ENCODE peak calls at places on chromosomes 13 and 19, in six cellular contexts. One of them, this sample, is unnamed.

GRCh38 chr13:20566424-20566916 is 487 bp upstream of the IFT88 start:
- DNase-seq in left ventricle myocardium inferior: no peak
- DNase-seq in CD8-positive, alpha-beta T cell: no peak
- DNase-seq in neural progenitor cell: no peak
- DNase-seq in dorsolateral prefrontal cortex: peak; percentile 48
- DNase-seq in cardiac muscle cell: no peak
- DNase-seq in this sample: no peak

GRCh38 chr13:73228546-73228945 is 169.7 kb downstream of the KLF5 start:
- DNase-seq in neural progenitor cell: no peak
- DNase-seq in cardiac muscle cell: no peak
- DNase-seq in left ventricle myocardium inferior: no peak
- DNase-seq in dorsolateral prefrontal cortex: no peak
- DNase-seq in CD8-positive, alpha-beta T cell: no peak
- DNase-seq in this sample: no peak

GRCh38 chr13:55013051-55013450 is 1984.4 kb downstream of the OLFM4 start:
- DNase-seq in left ventricle myocardium inferior: no peak
- DNase-seq in neural progenitor cell: peak; percentile 20
- DNase-seq in dorsolateral prefrontal cortex: no peak
- DNase-seq in CD8-positive, alpha-beta T cell: no peak
- DNase-seq in cardiac muscle cell: no peak
- DNase-seq in this sample: no peak

GRCh38 chr19:1104452-1105216 is 840 bp downstream of the GPX4 start:
- DNase-seq in neural progenitor cell: peak; percentile 92
- DNase-seq in left ventricle myocardium inferior: peak; percentile 80
- DNase-seq in cardiac muscle cell: peak; percentile 90
- DNase-seq in dorsolateral prefrontal cortex: peak; percentile 80
- DNase-seq in CD8-positive, alpha-beta T cell: peak; percentile 73
- DNase-seq in this sample: peak; percentile 88

GRCh38 chr19:2167896-2168618 is 4.3 kb downstream of the DOT1L start:
- DNase-seq in CD8-positive, alpha-beta T cell: no peak
- DNase-seq in cardiac muscle cell: peak; percentile 61
- DNase-seq in dorsolateral prefrontal cortex: no peak
- DNase-seq in neural progenitor cell: no peak
- DNase-seq in left ventricle myocardium inferior: peak; percentile 81
- DNase-seq in this sample: peak; percentile 73

GRCh38 chr19:46603195-46603637 is 2.1 kb downstream of the CALM3 start:
- DNase-seq in CD8-positive, alpha-beta T cell: no peak
- DNase-seq in dorsolateral prefrontal cortex: no peak
- DNase-seq in left ventricle myocardium inferior: no peak
- DNase-seq in cardiac muscle cell: no peak
- DNase-seq in neural progenitor cell: no peak
- DNase-seq in this sample: peak; percentile 42

GRCh38 chr19:5665781-5666513 is 14.4 kb downstream of the MICOS13 start:
- DNase-seq in dorsolateral prefrontal cortex: no peak
- DNase-seq in CD8-positive, alpha-beta T cell: no peak
- DNase-seq in cardiac muscle cell: no peak
- DNase-seq in neural progenitor cell: no peak
- DNase-seq in left ventricle myocardium inferior: no peak
- DNase-seq in this sample: no peak

GRCh38 chr13:113874579-113875428 is 10.9 kb upstream of the GAS6 start:
- DNase-seq in left ventricle myocardium inferior: no peak
- DNase-seq in CD8-positive, alpha-beta T cell: no peak
- DNase-seq in dorsolateral prefrontal cortex: no peak
- DNase-seq in neural progenitor cell: no peak
- DNase-seq in cardiac muscle cell: no peak
- DNase-seq in this sample: no peak

GRCh38 chr19:29845576-29846176 is 33.9 kb downstream of the CCNE1 start:
- DNase-seq in neural progenitor cell: peak; percentile 38
- DNase-seq in CD8-positive, alpha-beta T cell: peak; percentile 29
- DNase-seq in left ventricle myocardium inferior: no peak
- DNase-seq in dorsolateral prefrontal cortex: peak; percentile 36
- DNase-seq in cardiac muscle cell: peak; percentile 53
- DNase-seq in this sample: no peak

GRCh38 chr19:11254662-11255061 is 7.7 kb downstream of the DOCK6 start:
- DNase-seq in dorsolateral prefrontal cortex: no peak
- DNase-seq in cardiac muscle cell: no peak
- DNase-seq in CD8-positive, alpha-beta T cell: no peak
- DNase-seq in neural progenitor cell: no peak
- DNase-seq in left ventricle myocardium inferior: no peak
- DNase-seq in this sample: no peak

GRCh38 chr19:50432658-50433057 is at the start of gene MYBPC2:
- DNase-seq in cardiac muscle cell: peak; percentile 17
- DNase-seq in CD8-positive, alpha-beta T cell: no peak
- DNase-seq in neural progenitor cell: peak; percentile 51
- DNase-seq in left ventricle myocardium inferior: no peak
- DNase-seq in dorsolateral prefrontal cortex: no peak
- DNase-seq in this sample: no peak

GRCh38 chr13:107765724-107766436 is 449.5 kb downstream of the LIG4 start:
- DNase-seq in left ventricle myocardium inferior: no peak
- DNase-seq in CD8-positive, alpha-beta T cell: no peak
- DNase-seq in neural progenitor cell: no peak
- DNase-seq in cardiac muscle cell: no peak
- DNase-seq in dorsolateral prefrontal cortex: no peak
- DNase-seq in this sample: no peak

GRCh38 chr19:29285878-29286277 is 72.9 kb upstream of the UQCRFS1 start:
- DNase-seq in neural progenitor cell: peak; percentile 76
- DNase-seq in dorsolateral prefrontal cortex: no peak
- DNase-seq in CD8-positive, alpha-beta T cell: no peak
- DNase-seq in left ventricle myocardium inferior: no peak
- DNase-seq in cardiac muscle cell: peak; percentile 36
- DNase-seq in this sample: no peak

GRCh38 chr13:37984357-37984756 is 114.8 kb upstream of the TRPC4 start:
- DNase-seq in CD8-positive, alpha-beta T cell: no peak
- DNase-seq in cardiac muscle cell: no peak
- DNase-seq in dorsolateral prefrontal cortex: no peak
- DNase-seq in left ventricle myocardium inferior: no peak
- DNase-seq in neural progenitor cell: peak; percentile 26
- DNase-seq in this sample: no peak

GRCh38 chr19:4327877-4328242 is 10.8 kb downstream of the STAP2 start:
- DNase-seq in dorsolateral prefrontal cortex: no peak
- DNase-seq in left ventricle myocardium inferior: no peak
- DNase-seq in cardiac muscle cell: no peak
- DNase-seq in neural progenitor cell: no peak
- DNase-seq in CD8-positive, alpha-beta T cell: no peak
- DNase-seq in this sample: no peak

GRCh38 chr19:13718733-13719132 is 45.6 kb upstream of the MRI1 start:
- DNase-seq in left ventricle myocardium inferior: peak; percentile 34
- DNase-seq in cardiac muscle cell: peak; percentile 60
- DNase-seq in CD8-positive, alpha-beta T cell: no peak
- DNase-seq in dorsolateral prefrontal cortex: peak; percentile 65
- DNase-seq in neural progenitor cell: peak; percentile 71
- DNase-seq in this sample: no peak

GRCh38 chr13:93388701-93389100 is 162.1 kb downstream of the GPC6 start:
- DNase-seq in dorsolateral prefrontal cortex: no peak
- DNase-seq in CD8-positive, alpha-beta T cell: no peak
- DNase-seq in left ventricle myocardium inferior: no peak
- DNase-seq in neural progenitor cell: no peak
- DNase-seq in cardiac muscle cell: no peak
- DNase-seq in this sample: no peak

GRCh38 chr19:54248016-54248601 is 5.5 kb upstream of the LILRA6 start:
- DNase-seq in neural progenitor cell: no peak
- DNase-seq in dorsolateral prefrontal cortex: no peak
- DNase-seq in left ventricle myocardium inferior: no peak
- DNase-seq in CD8-positive, alpha-beta T cell: no peak
- DNase-seq in cardiac muscle cell: no peak
- DNase-seq in this sample: no peak

GRCh38 chr13:106063591-106064308 is 471.7 kb downstream of the EFNB2 start:
- DNase-seq in CD8-positive, alpha-beta T cell: no peak
- DNase-seq in dorsolateral prefrontal cortex: no peak
- DNase-seq in left ventricle myocardium inferior: no peak
- DNase-seq in neural progenitor cell: no peak
- DNase-seq in cardiac muscle cell: no peak
- DNase-seq in this sample: no peak

GRCh38 chr19:12093777-12094176 is 29.2 kb downstream of the ZNF844 start:
- DNase-seq in CD8-positive, alpha-beta T cell: no peak
- DNase-seq in neural progenitor cell: no peak
- DNase-seq in cardiac muscle cell: no peak
- DNase-seq in dorsolateral prefrontal cortex: no peak
- DNase-seq in left ventricle myocardium inferior: no peak
- DNase-seq in this sample: no peak

GRCh38 chr19:47257411-47258169 is 1.3 kb downstream of the CCDC9 start:
- DNase-seq in CD8-positive, alpha-beta T cell: no peak
- DNase-seq in neural progenitor cell: no peak
- DNase-seq in left ventricle myocardium inferior: no peak
- DNase-seq in cardiac muscle cell: no peak
- DNase-seq in dorsolateral prefrontal cortex: no peak
- DNase-seq in this sample: no peak

GRCh38 chr19:42066075-42066754 is 3.8 kb downstream of the GRIK5 start:
- DNase-seq in neural progenitor cell: peak; percentile 70
- DNase-seq in cardiac muscle cell: no peak
- DNase-seq in CD8-positive, alpha-beta T cell: no peak
- DNase-seq in dorsolateral prefrontal cortex: peak; percentile 54
- DNase-seq in left ventricle myocardium inferior: no peak
- DNase-seq in this sample: no peak

GRCh38 chr19:16619456-16619855 is 8.5 kb downstream of the MED26 start:
- DNase-seq in CD8-positive, alpha-beta T cell: no peak
- DNase-seq in neural progenitor cell: no peak
- DNase-seq in dorsolateral prefrontal cortex: no peak
- DNase-seq in cardiac muscle cell: no peak
- DNase-seq in left ventricle myocardium inferior: peak; percentile 67
- DNase-seq in this sample: no peak

GRCh38 chr19:13033819-13034611 is 38.7 kb downstream of the NFIX start:
- DNase-seq in dorsolateral prefrontal cortex: peak; percentile 80
- DNase-seq in CD8-positive, alpha-beta T cell: peak; percentile 56
- DNase-seq in cardiac muscle cell: peak; percentile 41
- DNase-seq in left ventricle myocardium inferior: peak; percentile 86
- DNase-seq in neural progenitor cell: peak; percentile 69
- DNase-seq in this sample: peak; percentile 88

GRCh38 chr19:8681345-8682021 is 17.1 kb downstream of the ACTL9 start:
- DNase-seq in cardiac muscle cell: no peak
- DNase-seq in dorsolateral prefrontal cortex: no peak
- DNase-seq in neural progenitor cell: no peak
- DNase-seq in left ventricle myocardium inferior: no peak
- DNase-seq in CD8-positive, alpha-beta T cell: no peak
- DNase-seq in this sample: no peak

GRCh38 chr13:74243637-74244526 is 109.7 kb upstream of the KLF12 start:
- DNase-seq in dorsolateral prefrontal cortex: no peak
- DNase-seq in neural progenitor cell: no peak
- DNase-seq in CD8-positive, alpha-beta T cell: no peak
- DNase-seq in cardiac muscle cell: no peak
- DNase-seq in left ventricle myocardium inferior: no peak
- DNase-seq in this sample: no peak

GRCh38 chr19:49570138-49570856 is 10.1 kb downstream of the NOSIP start:
- DNase-seq in cardiac muscle cell: peak; percentile 91
- DNase-seq in dorsolateral prefrontal cortex: no peak
- DNase-seq in CD8-positive, alpha-beta T cell: peak; percentile 72
- DNase-seq in neural progenitor cell: peak; percentile 91
- DNase-seq in left ventricle myocardium inferior: no peak
- DNase-seq in this sample: peak; percentile 57

GRCh38 chr13:44695520-44695919 is 119.4 kb upstream of the TSC22D1 start:
- DNase-seq in left ventricle myocardium inferior: no peak
- DNase-seq in dorsolateral prefrontal cortex: no peak
- DNase-seq in cardiac muscle cell: no peak
- DNase-seq in neural progenitor cell: no peak
- DNase-seq in CD8-positive, alpha-beta T cell: no peak
- DNase-seq in this sample: no peak

GRCh38 chr19:19493841-19494546 is 21.4 kb downstream of the TSSK6 start:
- DNase-seq in left ventricle myocardium inferior: no peak
- DNase-seq in CD8-positive, alpha-beta T cell: no peak
- DNase-seq in cardiac muscle cell: no peak
- DNase-seq in dorsolateral prefrontal cortex: no peak
- DNase-seq in neural progenitor cell: no peak
- DNase-seq in this sample: no peak

DNA sequence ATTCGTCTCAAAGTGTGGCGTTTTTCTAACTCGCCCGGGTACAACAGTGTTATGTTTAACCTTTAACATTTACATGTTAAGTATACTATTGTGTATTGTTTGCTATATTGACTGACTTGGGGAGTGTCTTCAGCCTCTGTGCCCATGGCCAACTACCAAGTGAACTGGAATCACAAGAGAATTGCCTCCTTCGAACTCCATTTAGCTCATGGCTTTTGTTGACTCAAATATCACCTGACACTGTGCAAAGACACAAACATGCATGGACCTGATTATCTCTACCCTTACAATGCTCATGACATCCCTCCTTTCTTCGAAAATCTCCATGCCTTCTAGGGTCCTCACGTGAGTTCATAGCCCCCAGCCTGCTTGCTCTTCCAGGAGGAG is 737 bp downstream of the ZNF814 start:
- DNase-seq in dorsolateral prefrontal cortex: no peak
- DNase-seq in cardiac muscle cell: peak; percentile 9
- DNase-seq in CD8-positive, alpha-beta T cell: no peak
- DNase-seq in left ventricle myocardium inferior: no peak
- DNase-seq in neural progenitor cell: no peak
- DNase-seq in this sample: no peak
- H3K4me3 ChIP-seq in dorsolateral prefrontal cortex: peak overlapping the region; percentile 67
- H3K4me3 ChIP-seq in cardiac muscle cell: peak overlapping the region; percentile 66
- H3K4me3 ChIP-seq in CD8-positive, alpha-beta T cell: peak overlapping the region; percentile 73
- H3K4me3 ChIP-seq in left ventricle myocardium inferior: peak overlapping the region; percentile 79
- H3K4me3 ChIP-seq in neural progenitor cell: peak overlapping the region; percentile 66
- H3K4me3 ChIP-seq in this sample: peak overlapping the region; percentile 78

DNA sequence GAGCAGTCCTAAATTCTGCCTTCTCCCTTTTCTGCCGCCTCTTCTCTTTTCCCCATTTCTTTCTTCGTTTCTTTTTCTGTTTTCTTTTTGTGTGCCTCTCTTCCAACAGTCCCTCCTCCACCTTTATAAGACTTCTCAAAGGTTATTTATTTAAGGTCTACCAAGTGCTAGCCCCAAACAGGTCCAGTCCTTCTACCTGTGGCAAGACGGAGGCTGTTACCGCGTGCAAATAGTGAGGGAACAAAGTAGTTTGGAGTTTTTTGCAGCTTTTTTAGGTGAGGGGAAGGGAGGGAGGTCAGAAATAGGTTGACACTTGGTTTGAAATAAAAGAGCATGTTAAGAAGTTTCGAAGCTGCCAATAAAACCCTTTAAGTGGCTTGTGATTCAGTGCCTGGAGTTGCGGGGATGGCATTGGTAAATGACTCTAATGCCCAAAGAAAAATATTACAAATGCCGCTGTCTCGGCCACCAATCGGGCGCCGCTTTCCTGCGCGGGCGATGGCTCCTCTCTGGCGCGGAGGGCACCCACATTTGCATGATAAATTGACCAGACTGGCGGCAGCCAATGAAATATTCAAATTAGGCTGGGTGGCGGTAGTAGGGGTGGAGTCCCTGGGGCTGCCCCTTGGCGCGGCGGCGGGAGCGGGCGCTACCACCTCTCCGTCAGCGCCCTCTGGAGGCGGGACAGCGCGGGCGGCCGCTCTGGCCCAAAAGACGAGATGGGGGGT is 7.5 kb upstream of the TSHZ3 start:
- DNase-seq in dorsolateral prefrontal cortex: no peak
- DNase-seq in neural progenitor cell: peak; percentile 75
- DNase-seq in CD8-positive, alpha-beta T cell: peak; percentile 55
- DNase-seq in cardiac muscle cell: peak; percentile 54
- DNase-seq in left ventricle myocardium inferior: peak; percentile 34
- DNase-seq in this sample: no peak
- TF ChIP-seq CTCF in dorsolateral prefrontal cortex: peak; percentile 20
- TF ChIP-seq CTCF in neural progenitor cell: peak; percentile 72
- TF ChIP-seq CTCF in CD8-positive, alpha-beta T cell: peak; percentile 34
- TF ChIP-seq CTCF in cardiac muscle cell: peak; percentile 41
- TF ChIP-seq CTCF in left ventricle myocardium inferior: peak; percentile 69
- TF ChIP-seq CTCF in this sample: peak; percentile 40

GRCh38 chr19:45323671-45324081 is 1.0 kb upstream of the CKM start:
- DNase-seq in neural progenitor cell: peak; percentile 56
- DNase-seq in left ventricle myocardium inferior: peak; percentile 79
- DNase-seq in CD8-positive, alpha-beta T cell: no peak
- DNase-seq in cardiac muscle cell: peak; percentile 92
- DNase-seq in dorsolateral prefrontal cortex: no peak
- DNase-seq in this sample: no peak
- H3K4me3 ChIP-seq in neural progenitor cell: peak overlapping the region; percentile 43
- H3K4me3 ChIP-seq in left ventricle myocardium inferior: peak overlapping the region; percentile 72
- H3K4me3 ChIP-seq in CD8-positive, alpha-beta T cell: no peak overlapping the region
- H3K4me3 ChIP-seq in cardiac muscle cell: peak overlapping the region; percentile 30
- H3K4me3 ChIP-seq in dorsolateral prefrontal cortex: no peak overlapping the region
- H3K4me3 ChIP-seq in this sample: no peak overlapping the region

GRCh38 chr13:80363890-80364503 is 23.1 kb upstream of the SPRY2 start:
- DNase-seq in neural progenitor cell: peak; percentile 47
- DNase-seq in dorsolateral prefrontal cortex: no peak
- DNase-seq in left ventricle myocardium inferior: no peak
- DNase-seq in CD8-positive, alpha-beta T cell: no peak
- DNase-seq in cardiac muscle cell: no peak
- DNase-seq in this sample: no peak
- TF ChIP-seq CTCF in neural progenitor cell: peak; percentile 96
- TF ChIP-seq CTCF in dorsolateral prefrontal cortex: peak; percentile 77
- TF ChIP-seq CTCF in left ventricle myocardium inferior: peak; percentile 91
- TF ChIP-seq CTCF in CD8-positive, alpha-beta T cell: peak; percentile 34
- TF ChIP-seq CTCF in cardiac muscle cell: peak; percentile 81
- TF ChIP-seq CTCF in this sample: peak; percentile 85